ENCODE peak calls at places on chromosome 7, in five cellular contexts. One of them, this sample, is unnamed. For H3K27me3, the result is how much of the 10 kb centered on the place peaks cover.

GRCh38 chr7:43674559-43675436 is 54.5 kb downstream of the COA1 start:
- DNase-seq in transverse colon: no peak
- DNase-seq in tibial nerve: no peak
- DNase-seq in mesendoderm: no peak
- DNase-seq in Peyer's patch: no peak
- DNase-seq in this sample: no peak

GRCh38 chr7:43698461-43699255 is 30.7 kb downstream of the COA1 start:
- DNase-seq in transverse colon: no peak
- DNase-seq in tibial nerve: no peak
- DNase-seq in mesendoderm: no peak
- DNase-seq in Peyer's patch: no peak
- DNase-seq in this sample: no peak

GRCh38 chr7:155994253-155994811 is 182.1 kb upstream of the SHH start:
- DNase-seq in transverse colon: no peak
- DNase-seq in tibial nerve: no peak
- DNase-seq in mesendoderm: no peak
- DNase-seq in Peyer's patch: peak
- DNase-seq in this sample: no peak

GRCh38 chr7:89332026-89332425 is 536.5 kb upstream of the TEX47 start:
- DNase-seq in transverse colon: no peak
- DNase-seq in tibial nerve: no peak
- DNase-seq in mesendoderm: no peak
- DNase-seq in Peyer's patch: no peak
- DNase-seq in this sample: no peak

GRCh38 chr7:139875821-139876241 is 46.8 kb downstream of the TBXAS1 start:
- DNase-seq in transverse colon: no peak
- DNase-seq in tibial nerve: no peak
- DNase-seq in mesendoderm: no peak
- DNase-seq in Peyer's patch: no peak
- DNase-seq in this sample: no peak

GRCh38 chr7:2566890-2567662 is 8.3 kb downstream of the IQCE start:
- DNase-seq in transverse colon: peak
- DNase-seq in tibial nerve: no peak
- DNase-seq in mesendoderm: no peak
- DNase-seq in Peyer's patch: peak
- DNase-seq in this sample: no peak

GRCh38 chr7:84510501-84510900 is 315.9 kb upstream of the SEMA3A start:
- DNase-seq in transverse colon: no peak
- DNase-seq in tibial nerve: no peak
- DNase-seq in mesendoderm: no peak
- DNase-seq in Peyer's patch: no peak
- DNase-seq in this sample: no peak

GRCh38 chr7:151059362-151060112 is at the start of gene SLC4A2:
- DNase-seq in transverse colon: peak
- DNase-seq in tibial nerve: peak
- DNase-seq in mesendoderm: peak
- DNase-seq in Peyer's patch: peak
- DNase-seq in this sample: peak

DNA sequence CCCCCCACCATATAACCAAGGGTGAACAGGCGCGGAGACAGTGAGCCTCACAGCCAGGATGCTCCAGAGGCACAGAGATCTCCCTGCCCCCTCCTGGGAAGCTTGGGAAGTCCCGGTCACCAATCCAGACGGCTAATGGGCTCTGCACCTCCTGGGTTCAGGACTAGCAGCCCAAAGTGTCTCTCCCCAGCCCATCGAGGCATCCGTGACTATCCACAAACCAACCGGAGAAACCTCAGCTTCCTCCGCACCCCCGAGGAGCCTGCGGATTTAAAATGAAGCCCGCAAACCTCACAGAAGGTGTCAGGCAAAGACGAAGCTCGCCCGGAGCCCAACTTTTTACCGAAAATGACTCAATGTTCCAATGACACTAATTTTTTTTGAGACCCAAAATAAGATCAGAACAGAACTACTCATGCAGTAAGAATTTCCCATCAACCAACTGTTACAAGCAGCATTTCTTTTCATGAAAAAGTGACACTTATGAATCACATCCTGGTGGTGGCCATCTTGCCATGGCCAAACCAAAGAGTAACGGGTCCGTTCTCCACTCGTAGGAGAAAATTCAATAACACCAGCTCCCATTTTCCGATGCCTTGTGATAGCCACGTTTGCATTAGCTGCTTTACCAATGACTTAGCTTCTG is 6.0 kb downstream of the PDGFA start:
- DNase-seq in transverse colon: no peak
- DNase-seq in tibial nerve: no peak
- DNase-seq in mesendoderm: no peak
- DNase-seq in Peyer's patch: no peak
- DNase-seq in this sample: no peak
- H3K27me3 ChIP-seq in transverse colon: under half
- H3K27me3 ChIP-seq in tibial nerve: under half
- H3K27me3 ChIP-seq in mesendoderm: under half
- H3K27me3 ChIP-seq in Peyer's patch: under half
- H3K27me3 ChIP-seq in this sample: under half

GRCh38 chr7:41705109-41705871 is 2.4 kb upstream of the INHBA start:
- DNase-seq in transverse colon: peak
- DNase-seq in tibial nerve: peak
- DNase-seq in mesendoderm: peak
- DNase-seq in Peyer's patch: peak
- DNase-seq in this sample: peak
- H3K4me3 ChIP-seq in transverse colon: peak
- H3K4me3 ChIP-seq in tibial nerve: peak
- H3K4me3 ChIP-seq in mesendoderm: no peak
- H3K4me3 ChIP-seq in Peyer's patch: peak
- H3K4me3 ChIP-seq in this sample: peak

GRCh38 chr7:45179666-45180065 is 22.1 kb downstream of the RAMP3 start:
- DNase-seq in transverse colon: no peak
- DNase-seq in tibial nerve: no peak
- DNase-seq in mesendoderm: no peak
- DNase-seq in Peyer's patch: no peak
- DNase-seq in this sample: no peak

GRCh38 chr7:45180084-45180986 is 22.7 kb downstream of the RAMP3 start:
- DNase-seq in transverse colon: no peak
- DNase-seq in tibial nerve: no peak
- DNase-seq in mesendoderm: no peak
- DNase-seq in Peyer's patch: peak
- DNase-seq in this sample: no peak

GRCh38 chr7:45176886-45177731 is 19.5 kb downstream of the RAMP3 start:
- DNase-seq in transverse colon: no peak
- DNase-seq in tibial nerve: no peak
- DNase-seq in mesendoderm: no peak
- DNase-seq in Peyer's patch: peak
- DNase-seq in this sample: no peak

GRCh38 chr7:45177801-45178200 is 20.2 kb downstream of the RAMP3 start:
- DNase-seq in transverse colon: no peak
- DNase-seq in tibial nerve: no peak
- DNase-seq in mesendoderm: no peak
- DNase-seq in Peyer's patch: peak
- DNase-seq in this sample: no peak

GRCh38 chr7:45178241-45179225 is 20.9 kb downstream of the RAMP3 start:
- DNase-seq in transverse colon: no peak
- DNase-seq in tibial nerve: no peak
- DNase-seq in mesendoderm: peak
- DNase-seq in Peyer's patch: peak
- DNase-seq in this sample: no peak
- H3K27me3 ChIP-seq in transverse colon: under half
- H3K27me3 ChIP-seq in tibial nerve: under half
- H3K27me3 ChIP-seq in mesendoderm: under half
- H3K27me3 ChIP-seq in Peyer's patch: under half
- H3K27me3 ChIP-seq in this sample: under half

DNA sequence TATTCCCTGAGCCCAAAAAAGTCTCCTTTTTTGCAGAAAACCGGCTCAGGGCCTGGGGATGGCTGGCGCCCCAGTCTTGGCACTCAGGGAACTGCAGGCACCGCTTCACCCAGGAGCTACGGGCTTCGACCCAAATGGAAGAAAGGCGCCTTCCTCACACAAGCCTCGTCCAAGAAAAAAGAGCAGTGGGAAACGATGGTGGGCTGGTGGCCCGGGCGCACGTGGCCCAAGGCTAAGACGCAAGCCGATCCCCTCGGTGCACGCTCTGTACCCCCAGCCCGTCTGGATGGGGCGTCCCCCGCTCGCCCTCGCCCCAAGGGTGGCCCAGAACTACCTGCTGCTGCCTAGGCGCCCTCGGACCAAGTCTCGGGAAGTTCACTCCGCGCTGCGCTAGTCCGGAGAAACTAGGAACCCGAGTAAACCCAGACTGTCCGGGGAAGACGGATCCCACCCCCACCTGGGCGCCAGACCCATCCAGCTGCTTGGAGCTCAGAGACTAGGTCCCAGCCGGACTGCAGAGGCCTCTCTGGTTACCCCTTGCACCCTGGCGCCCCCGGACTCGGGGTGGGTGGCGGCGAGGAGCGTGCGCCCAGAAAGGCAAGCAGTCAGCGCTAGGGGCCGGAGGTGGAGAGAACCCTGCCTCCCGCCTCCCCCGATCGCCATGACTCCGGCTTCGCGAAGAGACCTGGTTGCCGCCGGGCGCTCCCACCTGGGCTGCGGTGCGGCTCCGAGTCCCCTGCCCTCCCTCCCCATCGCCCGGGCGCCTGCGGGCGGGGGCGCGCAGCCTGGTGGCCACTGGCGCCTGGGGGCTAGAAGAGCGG is 76.4 kb downstream of the CALN1 start:
- DNase-seq in transverse colon: no peak
- DNase-seq in tibial nerve: no peak
- DNase-seq in mesendoderm: peak
- DNase-seq in Peyer's patch: no peak
- DNase-seq in this sample: no peak
- H3K4me3 ChIP-seq in transverse colon: no peak
- H3K4me3 ChIP-seq in tibial nerve: peak
- H3K4me3 ChIP-seq in mesendoderm: peak
- H3K4me3 ChIP-seq in Peyer's patch: no peak
- H3K4me3 ChIP-seq in this sample: peak

GRCh38 chr7:69596723-69597277 is 1.5 kb upstream of the AUTS2 start:
- DNase-seq in transverse colon: no peak
- DNase-seq in tibial nerve: peak
- DNase-seq in mesendoderm: no peak
- DNase-seq in Peyer's patch: no peak
- DNase-seq in this sample: no peak
- H3K27me3 ChIP-seq in transverse colon: under half
- H3K27me3 ChIP-seq in tibial nerve: under half
- H3K27me3 ChIP-seq in mesendoderm: under half
- H3K27me3 ChIP-seq in Peyer's patch: under half
- H3K27me3 ChIP-seq in this sample: under half

GRCh38 chr7:27122075-27122910 is 8.3 kb downstream of the HOXA4 start:
- DNase-seq in transverse colon: peak
- DNase-seq in tibial nerve: no peak
- DNase-seq in mesendoderm: no peak
- DNase-seq in Peyer's patch: peak
- DNase-seq in this sample: no peak
- H3K4me3 ChIP-seq in transverse colon: no peak
- H3K4me3 ChIP-seq in tibial nerve: no peak
- H3K4me3 ChIP-seq in mesendoderm: no peak
- H3K4me3 ChIP-seq in Peyer's patch: no peak
- H3K4me3 ChIP-seq in this sample: no peak

This sample was measured in pancreas.